ENCODE peak calls at places on chromosomes 13 and 19, in four cellular contexts. L is H1, I is HepG2, O is SK-N-SH. W is an unnamed sample.
A peak's percentile ranks its signal among the peaks of the same experiment; 100 is the strongest.

GRCh38 chr13:48505597-48506091 is 27.2 kb downstream of the RCBTB2 start:
- DNase-seq in L (no peak), I (no peak), O (no peak), W (peak; percentile 93)

GRCh38 chr13:48156466-48156865 is 61.6 kb upstream of the MED4 start:
- DNase-seq in I (no peak), O (no peak), L (peak; percentile 58), W (no peak)

GRCh38 chr13:20369886-20370361 is 137.8 kb upstream of the GJB6 start:
- DNase-seq in L (no peak), O (no peak), I (no peak), W (peak; percentile 59)

GRCh38 chr13:68304287-68304893 is 1074.3 kb upstream of the PCDH9 start:
- DNase-seq in I (peak; percentile 43), L (no peak), O (peak; percentile 36), W (no peak)

GRCh38 chr13:30866692-30867669 is 39.1 kb upstream of the MEDAG start:
- DNase-seq in O (peak; percentile 72), I (no peak), L (no peak), W (no peak)

GRCh38 chr19:35449347-35450043 is 1.4 kb downstream of the FFAR2 start:
- DNase-seq in I (no peak), O (peak; percentile 37), L (no peak), W (no peak)

GRCh38 chr13:53782400-53783030 is 753.9 kb downstream of the OLFM4 start:
- DNase-seq in I (peak; percentile 33), L (peak; percentile 47), O (peak; percentile 30), W (peak; percentile 3)

GRCh38 chr13:37753776-37754175 is 115.8 kb downstream of the TRPC4 start:
- DNase-seq in I (no peak), L (no peak), O (no peak), W (no peak)

GRCh38 chr19:40235238-40236025 is 8.9 kb upstream of the CCNP start:
- DNase-seq in O (no peak), I (no peak), L (no peak), W (no peak)
- TF ChIP-seq TCF12 in O (no peak), I (no peak), L (no peak), W (no peak)

GRCh38 chr13:112802808-112803207 is 113.0 kb downstream of the ATP11A start:
- DNase-seq in L (no peak), I (no peak), O (no peak), W (peak; percentile 32)

GRCh38 chr13:112803422-112803821 is 113.6 kb downstream of the ATP11A start:
- DNase-seq in I (no peak), O (no peak), L (no peak), W (peak; percentile 70)

GRCh38 chr13:112800057-112800456 is 110.2 kb downstream of the ATP11A start:
- DNase-seq in I (no peak), L (no peak), O (no peak), W (no peak)

GRCh38 chr13:112796190-112796915 is 106.5 kb downstream of the ATP11A start:
- DNase-seq in O (no peak), L (no peak), I (no peak), W (no peak)

GRCh38 chr13:112799394-112799793 is 109.6 kb downstream of the ATP11A start:
- DNase-seq in I (no peak), O (no peak), L (no peak), W (no peak)
- TF ChIP-seq TCF12 in I (no peak), O (no peak), L (no peak), W (no peak)

GRCh38 chr13:24212674-24213073 is 52.2 kb downstream of the SPATA13 start:
- DNase-seq in I (peak; percentile 51), L (no peak), O (no peak), W (no peak)

GRCh38 chr13:24209138-24209537 is 48.6 kb downstream of the SPATA13 start:
- DNase-seq in I (no peak), L (no peak), O (no peak), W (no peak)

GRCh38 chr13:24212254-24212653 is 51.7 kb downstream of the SPATA13 start:
- DNase-seq in I (no peak), L (no peak), O (no peak), W (no peak)

GRCh38 chr13:24207841-24208240 is 47.3 kb downstream of the SPATA13 start:
- DNase-seq in L (no peak), I (no peak), O (no peak), W (no peak)

DNA sequence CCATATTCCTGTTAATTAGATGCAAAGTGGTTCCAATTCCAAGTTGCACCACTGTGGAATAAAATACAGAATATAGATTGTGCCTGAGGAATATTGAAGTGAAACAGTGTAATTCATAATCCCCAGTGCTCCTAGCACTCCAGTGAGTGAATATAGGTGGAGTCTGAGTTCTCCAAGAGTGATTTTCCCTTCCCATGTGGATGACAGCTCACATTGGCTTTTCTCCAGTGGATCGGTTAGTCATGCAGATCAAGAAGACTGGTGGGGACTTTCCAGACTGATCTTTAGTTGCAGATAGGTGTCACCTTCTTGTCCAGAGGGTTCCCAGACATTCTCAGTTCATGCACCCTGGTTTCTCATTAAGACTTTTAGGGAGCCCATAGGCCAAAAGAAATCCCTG is 47.8 kb downstream of the SPATA13 start:
- DNase-seq in L (no peak), I (no peak), O (no peak), W (no peak)
- TF ChIP-seq TCF12 in L (no peak), I (no peak), O (peak; percentile 51), W (no peak)

GRCh38 chr19:30666301-30666803 is 294.2 kb downstream of the ZNF536 start:
- DNase-seq in O (peak; percentile 78), L (peak; percentile 86), I (peak; percentile 19), W (no peak)
- TF ChIP-seq TCF12 in O (no peak), L (no peak), I (no peak), W (no peak)

DNA sequence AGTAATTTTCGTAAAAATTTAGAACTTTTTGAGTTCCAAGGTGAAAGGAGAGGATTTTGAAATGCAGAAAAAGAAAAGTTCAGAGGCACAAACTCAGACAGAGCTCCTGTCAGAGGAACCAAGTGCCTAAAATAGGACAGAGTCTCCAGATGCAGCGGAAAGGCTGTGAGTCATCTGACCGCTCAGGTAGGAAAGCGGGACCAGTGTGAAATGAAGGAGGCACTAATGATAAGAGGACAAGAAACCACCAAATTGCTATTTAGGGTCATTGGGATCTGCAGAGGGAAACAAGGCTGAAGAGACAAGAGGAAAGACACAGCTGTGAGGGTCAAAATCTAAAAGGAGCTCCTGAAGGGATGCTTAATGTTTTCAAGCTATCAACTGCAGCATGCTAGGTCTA is 34.9 kb downstream of the IRS2 start:
- DNase-seq in O (no peak), I (no peak), L (no peak), W (no peak)
- TF ChIP-seq TCF12 in O (no peak), I (no peak), L (no peak), W (no peak)

GRCh38 chr13:94254737-94255136 is 224.7 kb downstream of the DCT start:
- DNase-seq in I (no peak), O (no peak), L (no peak), W (no peak)

GRCh38 chr13:94249512-94249911 is 230.0 kb downstream of the DCT start:
- DNase-seq in O (no peak), L (no peak), I (peak; percentile 27), W (no peak)

GRCh38 chr13:94248454-94249233 is 230.8 kb downstream of the DCT start:
- DNase-seq in L (no peak), O (no peak), I (no peak), W (no peak)

GRCh38 chr13:94252209-94252608 is 227.3 kb downstream of the DCT start:
- DNase-seq in O (no peak), L (no peak), I (no peak), W (no peak)

GRCh38 chr13:94251801-94252200 is 227.7 kb downstream of the DCT start:
- DNase-seq in L (no peak), O (no peak), I (no peak), W (no peak)
- TF ChIP-seq TCF12 in L (no peak), O (peak; percentile 46), I (no peak), W (no peak)

GRCh38 chr13:40589285-40590109 is 76.9 kb downstream of the FOXO1 start:
- DNase-seq in O (no peak), I (peak; percentile 56), L (no peak), W (peak; percentile 88)

GRCh38 chr13:40590112-40590862 is 76.2 kb downstream of the FOXO1 start:
- DNase-seq in I (no peak), L (no peak), O (no peak), W (no peak)

GRCh38 chr13:40586886-40587285 is 79.6 kb downstream of the FOXO1 start:
- DNase-seq in L (no peak), O (no peak), I (no peak), W (no peak)

GRCh38 chr13:40585911-40586471 is 80.5 kb downstream of the FOXO1 start:
- DNase-seq in L (no peak), I (no peak), O (no peak), W (no peak)

DNA sequence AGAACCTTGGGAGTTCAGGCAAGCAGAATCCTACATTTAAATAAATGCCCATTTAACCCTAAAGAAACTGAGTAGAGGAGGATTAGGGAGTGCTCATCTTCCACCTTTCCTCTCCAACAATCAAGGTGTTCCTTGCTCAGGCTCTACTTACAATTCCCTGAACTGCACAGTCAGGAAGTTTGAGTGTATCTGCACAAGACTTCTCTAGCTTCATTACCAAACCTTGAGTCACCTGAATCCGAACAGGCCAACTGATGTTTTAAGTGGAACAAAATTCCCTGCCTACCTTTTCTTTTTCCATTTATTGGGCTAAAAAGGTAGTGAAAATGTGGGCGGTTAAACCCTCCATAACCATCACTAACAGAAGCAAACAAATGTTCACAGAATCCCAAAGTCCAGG is 78.3 kb downstream of the FOXO1 start:
- DNase-seq in I (no peak), L (no peak), O (no peak), W (no peak)
- TF ChIP-seq TCF12 in I (no peak), L (no peak), O (no peak), W (no peak)

W was measured in GM12878.